ENCODE peak calls at places on chromosomes 5 and 9, in five cellular contexts. One of them, this sample, is unnamed.

GRCh38 chr5:78405820-78406750 is 45.7 kb downstream of the SCAMP1 start:
- DNase-seq in neural progenitor cell: no peak
- DNase-seq in NT2/D1: no peak
- DNase-seq in uterus: no peak
- DNase-seq in upper lobe of right lung: no peak
- DNase-seq in this sample: peak; percentile 26

GRCh38 chr5:94025788-94026473 is 284.5 kb upstream of the POU5F2 start:
- DNase-seq in neural progenitor cell: peak; percentile 37
- DNase-seq in NT2/D1: no peak
- DNase-seq in uterus: no peak
- DNase-seq in upper lobe of right lung: no peak
- DNase-seq in this sample: no peak

GRCh38 chr9:108913391-108913790 is 20.5 kb downstream of the ELP1 start:
- DNase-seq in neural progenitor cell: no peak
- DNase-seq in NT2/D1: no peak
- DNase-seq in uterus: no peak
- DNase-seq in upper lobe of right lung: no peak
- DNase-seq in this sample: no peak

GRCh38 chr5:3347741-3348140 is 247.9 kb upstream of the IRX1 start:
- DNase-seq in neural progenitor cell: no peak
- DNase-seq in NT2/D1: no peak
- DNase-seq in uterus: no peak
- DNase-seq in upper lobe of right lung: no peak
- DNase-seq in this sample: no peak

GRCh38 chr5:107666051-107666655 is 4.6 kb downstream of the EFNA5 start:
- DNase-seq in neural progenitor cell: no peak
- DNase-seq in NT2/D1: no peak
- DNase-seq in uterus: no peak
- DNase-seq in upper lobe of right lung: no peak
- DNase-seq in this sample: no peak

GRCh38 chr5:14723648-14724231 is 59.2 kb downstream of the OTULIN start:
- DNase-seq in neural progenitor cell: no peak
- DNase-seq in NT2/D1: no peak
- DNase-seq in uterus: no peak
- DNase-seq in upper lobe of right lung: no peak
- DNase-seq in this sample: no peak

GRCh38 chr5:159582756-159583523 is 252.7 kb upstream of the IL12B start:
- DNase-seq in neural progenitor cell: no peak
- DNase-seq in NT2/D1: no peak
- DNase-seq in uterus: no peak
- DNase-seq in upper lobe of right lung: no peak
- DNase-seq in this sample: peak; percentile 41

GRCh38 chr5:135230326-135230925 is 168.6 kb downstream of the MACROH2A1 start:
- DNase-seq in neural progenitor cell: no peak
- DNase-seq in NT2/D1: no peak
- DNase-seq in uterus: peak; percentile 41
- DNase-seq in upper lobe of right lung: peak; percentile 83
- DNase-seq in this sample: no peak

GRCh38 chr9:131739988-131740648 is at the start of gene RAPGEF1:
- DNase-seq in neural progenitor cell: peak; percentile 84
- DNase-seq in NT2/D1: no peak
- DNase-seq in uterus: peak; percentile 54
- DNase-seq in upper lobe of right lung: peak; percentile 90
- DNase-seq in this sample: no peak

GRCh38 chr5:152529456-152529855 is 124.4 kb upstream of the NMUR2 start:
- DNase-seq in neural progenitor cell: peak; percentile 36
- DNase-seq in NT2/D1: peak; percentile 57
- DNase-seq in uterus: no peak
- DNase-seq in upper lobe of right lung: no peak
- DNase-seq in this sample: no peak

GRCh38 chr9:34185778-34186551 is 7.1 kb downstream of the UBAP1 start:
- DNase-seq in neural progenitor cell: no peak
- DNase-seq in NT2/D1: no peak
- DNase-seq in uterus: peak; percentile 64
- DNase-seq in upper lobe of right lung: no peak
- DNase-seq in this sample: no peak

GRCh38 chr9:92142329-92142728 is 27.1 kb upstream of the SPTLC1 start:
- DNase-seq in neural progenitor cell: no peak
- DNase-seq in NT2/D1: no peak
- DNase-seq in uterus: no peak
- DNase-seq in upper lobe of right lung: no peak
- DNase-seq in this sample: no peak

GRCh38 chr9:92147030-92147853 is 32.0 kb upstream of the SPTLC1 start:
- DNase-seq in neural progenitor cell: no peak
- DNase-seq in NT2/D1: no peak
- DNase-seq in uterus: peak; percentile 81
- DNase-seq in upper lobe of right lung: peak; percentile 80
- DNase-seq in this sample: peak; percentile 84

GRCh38 chr9:92147854-92148184 is 32.6 kb upstream of the SPTLC1 start:
- DNase-seq in neural progenitor cell: no peak
- DNase-seq in NT2/D1: no peak
- DNase-seq in uterus: no peak
- DNase-seq in upper lobe of right lung: no peak
- DNase-seq in this sample: no peak

GRCh38 chr9:92141144-92142129 is 26.2 kb upstream of the SPTLC1 start:
- DNase-seq in neural progenitor cell: peak; percentile 76
- DNase-seq in NT2/D1: no peak
- DNase-seq in uterus: no peak
- DNase-seq in upper lobe of right lung: no peak
- DNase-seq in this sample: no peak

DNA sequence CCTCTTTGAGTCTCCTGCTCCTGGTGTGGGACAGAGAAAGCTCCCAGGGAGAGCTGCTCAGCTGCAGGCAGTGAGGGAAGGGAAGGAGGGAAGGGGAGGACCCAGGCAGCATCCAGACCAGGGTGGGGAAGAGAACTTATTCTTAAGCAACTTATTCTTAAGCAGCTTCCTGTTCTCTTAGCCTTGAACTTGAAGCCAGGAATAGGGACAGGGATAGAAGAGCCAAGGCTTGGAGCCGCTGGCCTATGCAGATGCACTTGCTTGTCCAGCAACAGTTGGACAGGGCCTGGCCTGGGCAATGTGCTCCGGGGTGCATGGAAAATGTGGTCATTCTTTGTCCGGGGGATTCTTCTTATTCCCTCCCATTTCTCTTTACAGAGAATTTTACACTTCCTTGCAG is 31.4 kb upstream of the SPTLC1 start:
- DNase-seq in neural progenitor cell: no peak
- DNase-seq in NT2/D1: no peak
- DNase-seq in uterus: no peak
- DNase-seq in upper lobe of right lung: no peak
- DNase-seq in this sample: no peak
- H3K4me3 ChIP-seq in neural progenitor cell: no peak overlapping the region
- H3K4me3 ChIP-seq in NT2/D1: no peak overlapping the region
- H3K4me3 ChIP-seq in uterus: no peak overlapping the region
- H3K4me3 ChIP-seq in upper lobe of right lung: no peak overlapping the region
- H3K4me3 ChIP-seq in this sample: no peak overlapping the region

GRCh38 chr5:140258016-140258415 is 44.9 kb downstream of the PFDN1 start:
- DNase-seq in neural progenitor cell: no peak
- DNase-seq in NT2/D1: no peak
- DNase-seq in uterus: no peak
- DNase-seq in upper lobe of right lung: no peak
- DNase-seq in this sample: peak; percentile 80

GRCh38 chr5:140253985-140254384 is 48.9 kb downstream of the PFDN1 start:
- DNase-seq in neural progenitor cell: no peak
- DNase-seq in NT2/D1: no peak
- DNase-seq in uterus: no peak
- DNase-seq in upper lobe of right lung: peak; percentile 73
- DNase-seq in this sample: peak; percentile 80

GRCh38 chr5:140255460-140256157 is 47.3 kb downstream of the PFDN1 start:
- DNase-seq in neural progenitor cell: no peak
- DNase-seq in NT2/D1: no peak
- DNase-seq in uterus: no peak
- DNase-seq in upper lobe of right lung: no peak
- DNase-seq in this sample: no peak

GRCh38 chr5:140258873-140259272 is 44.0 kb downstream of the PFDN1 start:
- DNase-seq in neural progenitor cell: no peak
- DNase-seq in NT2/D1: no peak
- DNase-seq in uterus: no peak
- DNase-seq in upper lobe of right lung: no peak
- DNase-seq in this sample: no peak

GRCh38 chr5:140256726-140257125 is 46.2 kb downstream of the PFDN1 start:
- DNase-seq in neural progenitor cell: no peak
- DNase-seq in NT2/D1: no peak
- DNase-seq in uterus: no peak
- DNase-seq in upper lobe of right lung: no peak
- DNase-seq in this sample: no peak
- H3K36me3 ChIP-seq in neural progenitor cell: no peaks in the 10 kb centered on the region
- H3K36me3 ChIP-seq in NT2/D1: peaks cover 18% of the 10 kb centered on the region
- H3K36me3 ChIP-seq in uterus: no peaks in the 10 kb centered on the region
- H3K36me3 ChIP-seq in upper lobe of right lung: peaks cover 6% of the 10 kb centered on the region
- H3K36me3 ChIP-seq in this sample: peaks cover 14% of the 10 kb centered on the region

GRCh38 chr5:1509346-1510085 is 14.2 kb downstream of the LPCAT1 start:
- DNase-seq in neural progenitor cell: no peak
- DNase-seq in NT2/D1: no peak
- DNase-seq in uterus: peak; percentile 3
- DNase-seq in upper lobe of right lung: peak; percentile 56
- DNase-seq in this sample: peak; percentile 42
- H3K4me1 ChIP-seq in neural progenitor cell: peaks cover 14% of the 10 kb centered on the region
- H3K4me1 ChIP-seq in NT2/D1: peaks cover 43% of the 10 kb centered on the region
- H3K4me1 ChIP-seq in uterus: peaks cover 4% of the 10 kb centered on the region
- H3K4me1 ChIP-seq in upper lobe of right lung: peaks cover 42% of the 10 kb centered on the region
- H3K4me1 ChIP-seq in this sample: peaks cover 8% of the 10 kb centered on the region

GRCh38 chr5:133687212-133688051 is 75.1 kb upstream of the FSTL4 start:
- DNase-seq in neural progenitor cell: peak; percentile 22
- DNase-seq in NT2/D1: no peak
- DNase-seq in uterus: no peak
- DNase-seq in upper lobe of right lung: no peak
- DNase-seq in this sample: no peak
- H3K4me3 ChIP-seq in neural progenitor cell: no peak overlapping the region
- H3K4me3 ChIP-seq in NT2/D1: no peak overlapping the region
- H3K4me3 ChIP-seq in uterus: no peak overlapping the region
- H3K4me3 ChIP-seq in upper lobe of right lung: no peak overlapping the region
- H3K4me3 ChIP-seq in this sample: no peak overlapping the region

GRCh38 chr5:112866739-112867138 is 5.7 kb downstream of the SRP19 start:
- DNase-seq in neural progenitor cell: no peak
- DNase-seq in NT2/D1: no peak
- DNase-seq in uterus: no peak
- DNase-seq in upper lobe of right lung: no peak
- DNase-seq in this sample: no peak
- H3K36me3 ChIP-seq in neural progenitor cell: peaks cover 25% of the 10 kb centered on the region
- H3K36me3 ChIP-seq in NT2/D1: peaks cover 81% of the 10 kb centered on the region
- H3K36me3 ChIP-seq in uterus: no peaks in the 10 kb centered on the region
- H3K36me3 ChIP-seq in upper lobe of right lung: peaks cover 82% of the 10 kb centered on the region
- H3K36me3 ChIP-seq in this sample: peaks cover 91% of the 10 kb centered on the region

GRCh38 chr9:136624184-136624951 is 38.3 kb upstream of the EGFL7 start:
- DNase-seq in neural progenitor cell: no peak
- DNase-seq in NT2/D1: no peak
- DNase-seq in uterus: no peak
- DNase-seq in upper lobe of right lung: no peak
- DNase-seq in this sample: no peak

GRCh38 chr9:136622538-136622948 is 40.2 kb upstream of the EGFL7 start:
- DNase-seq in neural progenitor cell: no peak
- DNase-seq in NT2/D1: no peak
- DNase-seq in uterus: no peak
- DNase-seq in upper lobe of right lung: no peak
- DNase-seq in this sample: no peak

GRCh38 chr9:136623016-136623848 is 39.5 kb upstream of the EGFL7 start:
- DNase-seq in neural progenitor cell: no peak
- DNase-seq in NT2/D1: no peak
- DNase-seq in uterus: no peak
- DNase-seq in upper lobe of right lung: no peak
- DNase-seq in this sample: no peak

GRCh38 chr9:136625101-136626065 is 37.3 kb upstream of the EGFL7 start:
- DNase-seq in neural progenitor cell: peak; percentile 75
- DNase-seq in NT2/D1: no peak
- DNase-seq in uterus: peak; percentile 70
- DNase-seq in upper lobe of right lung: peak; percentile 90
- DNase-seq in this sample: peak; percentile 81

GRCh38 chr9:136623849-136624183 is 38.9 kb upstream of the EGFL7 start:
- DNase-seq in neural progenitor cell: no peak
- DNase-seq in NT2/D1: no peak
- DNase-seq in uterus: no peak
- DNase-seq in upper lobe of right lung: no peak
- DNase-seq in this sample: no peak
- H3K4me1 ChIP-seq in neural progenitor cell: peaks cover 20% of the 10 kb centered on the region
- H3K4me1 ChIP-seq in NT2/D1: peaks cover 23% of the 10 kb centered on the region
- H3K4me1 ChIP-seq in uterus: peaks cover 6% of the 10 kb centered on the region
- H3K4me1 ChIP-seq in upper lobe of right lung: peaks cover 62% of the 10 kb centered on the region
- H3K4me1 ChIP-seq in this sample: peaks cover 68% of the 10 kb centered on the region

DNA sequence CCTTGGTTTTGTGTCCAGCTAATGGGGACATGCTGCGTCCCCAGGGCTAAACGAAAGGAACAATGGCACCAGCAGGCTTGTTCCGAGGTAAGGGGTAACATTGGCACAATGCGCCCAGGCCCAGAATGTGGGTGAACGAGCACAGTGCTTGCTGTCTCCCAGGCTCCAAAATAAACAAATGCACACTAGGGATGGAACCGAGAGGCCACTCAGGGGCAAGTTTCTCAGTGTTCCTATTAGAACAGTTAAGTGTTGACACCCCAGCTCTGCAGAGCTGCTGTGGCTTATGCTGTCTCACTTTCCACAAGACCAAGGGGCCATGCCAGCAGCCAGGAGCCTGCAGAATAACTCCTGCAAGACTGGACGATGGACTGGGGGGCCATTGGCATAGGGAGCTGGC is 492.4 kb downstream of the GADD45G start:
- DNase-seq in neural progenitor cell: no peak
- DNase-seq in NT2/D1: no peak
- DNase-seq in uterus: no peak
- DNase-seq in upper lobe of right lung: no peak
- DNase-seq in this sample: no peak
- H3K4me3 ChIP-seq in neural progenitor cell: no peak overlapping the region
- H3K4me3 ChIP-seq in NT2/D1: no peak overlapping the region
- H3K4me3 ChIP-seq in uterus: no peak overlapping the region
- H3K4me3 ChIP-seq in upper lobe of right lung: no peak overlapping the region
- H3K4me3 ChIP-seq in this sample: no peak overlapping the region

GRCh38 chr9:129142115-129142514 is 30.9 kb downstream of the PTPA start:
- DNase-seq in neural progenitor cell: no peak
- DNase-seq in NT2/D1: no peak
- DNase-seq in uterus: no peak
- DNase-seq in upper lobe of right lung: no peak
- DNase-seq in this sample: no peak

GRCh38 chr9:129143461-129143927 is 32.3 kb downstream of the PTPA start:
- DNase-seq in neural progenitor cell: no peak
- DNase-seq in NT2/D1: no peak
- DNase-seq in uterus: peak; percentile 84
- DNase-seq in upper lobe of right lung: peak; percentile 73
- DNase-seq in this sample: no peak

GRCh38 chr9:129141066-129142041 is 30.1 kb downstream of the PTPA start:
- DNase-seq in neural progenitor cell: peak; percentile 34
- DNase-seq in NT2/D1: no peak
- DNase-seq in uterus: peak; percentile 84
- DNase-seq in upper lobe of right lung: no peak
- DNase-seq in this sample: peak; percentile 71

GRCh38 chr9:129142536-129142935 is 31.3 kb downstream of the PTPA start:
- DNase-seq in neural progenitor cell: no peak
- DNase-seq in NT2/D1: no peak
- DNase-seq in uterus: no peak
- DNase-seq in upper lobe of right lung: no peak
- DNase-seq in this sample: no peak

GRCh38 chr9:129143031-129143441 is 31.8 kb downstream of the PTPA start:
- DNase-seq in neural progenitor cell: peak; percentile 80
- DNase-seq in NT2/D1: no peak
- DNase-seq in uterus: peak; percentile 93
- DNase-seq in upper lobe of right lung: peak; percentile 91
- DNase-seq in this sample: peak; percentile 83
- H3K36me3 ChIP-seq in neural progenitor cell: no peaks in the 10 kb centered on the region
- H3K36me3 ChIP-seq in NT2/D1: peaks cover 53% of the 10 kb centered on the region
- H3K36me3 ChIP-seq in uterus: no peaks in the 10 kb centered on the region
- H3K36me3 ChIP-seq in upper lobe of right lung: peaks cover 23% of the 10 kb centered on the region
- H3K36me3 ChIP-seq in this sample: peaks cover 41% of the 10 kb centered on the region

This sample was measured in SJSA1.